ENCODE peak calls at places on chromosomes 6 and 20, in seven cellular contexts. One of them, this sample, is unnamed.

GRCh38 chr20:53611449-53611894 is 17.8 kb upstream of the ZNF217 start:
- DNase-seq in lower lobe of right lung: no peak
- DNase-seq in GM03348: peak; percentile 86
- DNase-seq in NCI-H1436 treated with DMSO at 0.1 percent for 48 hours: no peak
- DNase-seq in MCF 10A: peak; percentile 82
- DNase-seq in hypothalamus: no peak
- DNase-seq in B cell: no peak
- DNase-seq in this sample: peak; percentile 74

GRCh38 chr20:34922654-34923381 is 32.8 kb downstream of the GSS start:
- DNase-seq in MCF 10A: peak; percentile 93
- DNase-seq in GM03348: peak; percentile 90
- DNase-seq in hypothalamus: no peak
- DNase-seq in NCI-H1436 treated with DMSO at 0.1 percent for 48 hours: no peak
- DNase-seq in lower lobe of right lung: no peak
- DNase-seq in B cell: no peak
- DNase-seq in this sample: peak; percentile 80

GRCh38 chr6:3229566-3230274 is 2.3 kb upstream of the TUBB2B start:
- DNase-seq in B cell: peak; percentile 63
- DNase-seq in MCF 10A: no peak
- DNase-seq in hypothalamus: peak; percentile 31
- DNase-seq in GM03348: no peak
- DNase-seq in NCI-H1436 treated with DMSO at 0.1 percent for 48 hours: peak; percentile 17
- DNase-seq in lower lobe of right lung: no peak
- DNase-seq in this sample: no peak

GRCh38 chr6:75268121-75268987 is 16.2 kb downstream of the TMEM30A start:
- DNase-seq in GM03348: no peak
- DNase-seq in MCF 10A: peak; percentile 44
- DNase-seq in NCI-H1436 treated with DMSO at 0.1 percent for 48 hours: no peak
- DNase-seq in lower lobe of right lung: no peak
- DNase-seq in B cell: no peak
- DNase-seq in hypothalamus: no peak
- DNase-seq in this sample: peak; percentile 89

GRCh38 chr6:6283747-6284146 is 36.7 kb downstream of the F13A1 start:
- DNase-seq in NCI-H1436 treated with DMSO at 0.1 percent for 48 hours: no peak
- DNase-seq in lower lobe of right lung: no peak
- DNase-seq in GM03348: no peak
- DNase-seq in B cell: no peak
- DNase-seq in hypothalamus: no peak
- DNase-seq in MCF 10A: no peak
- DNase-seq in this sample: no peak

GRCh38 chr6:104929348-104929747 is 27.6 kb upstream of the LIN28B start:
- DNase-seq in hypothalamus: no peak
- DNase-seq in GM03348: no peak
- DNase-seq in MCF 10A: no peak
- DNase-seq in B cell: no peak
- DNase-seq in NCI-H1436 treated with DMSO at 0.1 percent for 48 hours: no peak
- DNase-seq in lower lobe of right lung: no peak
- DNase-seq in this sample: no peak

GRCh38 chr6:107435798-107436197 is 23.6 kb downstream of the PDSS2 start:
- DNase-seq in NCI-H1436 treated with DMSO at 0.1 percent for 48 hours: no peak
- DNase-seq in lower lobe of right lung: no peak
- DNase-seq in B cell: no peak
- DNase-seq in GM03348: peak; percentile 32
- DNase-seq in MCF 10A: no peak
- DNase-seq in hypothalamus: no peak
- DNase-seq in this sample: no peak

GRCh38 chr20:47274449-47275108 is 81.9 kb downstream of the ZMYND8 start:
- DNase-seq in hypothalamus: no peak
- DNase-seq in lower lobe of right lung: no peak
- DNase-seq in B cell: no peak
- DNase-seq in GM03348: peak; percentile 91
- DNase-seq in MCF 10A: peak; percentile 92
- DNase-seq in NCI-H1436 treated with DMSO at 0.1 percent for 48 hours: no peak
- DNase-seq in this sample: peak; percentile 94

GRCh38 chr6:145110109-145110508 is 625.2 kb downstream of the EPM2A start:
- DNase-seq in MCF 10A: peak; percentile 72
- DNase-seq in hypothalamus: no peak
- DNase-seq in GM03348: no peak
- DNase-seq in lower lobe of right lung: no peak
- DNase-seq in B cell: no peak
- DNase-seq in NCI-H1436 treated with DMSO at 0.1 percent for 48 hours: no peak
- DNase-seq in this sample: peak; percentile 88

GRCh38 chr20:31593221-31594001 is 11.7 kb upstream of the ID1 start:
- DNase-seq in B cell: no peak
- DNase-seq in lower lobe of right lung: peak; percentile 71
- DNase-seq in MCF 10A: peak; percentile 99
- DNase-seq in GM03348: peak; percentile 59
- DNase-seq in NCI-H1436 treated with DMSO at 0.1 percent for 48 hours: no peak
- DNase-seq in hypothalamus: no peak
- DNase-seq in this sample: peak; percentile 100